ENCODE peak calls at places on chromosomes 13 and 19, in eight cellular contexts. One of them, this sample, is unnamed.

GRCh38 chr13:47901451-47901850 is 99.6 kb downstream of the SUCLA2 start:
- DNase-seq in breast epithelium: no peak
- DNase-seq in BE2C: no peak
- DNase-seq in lower leg skin: no peak
- DNase-seq in mammary epithelial cell: no peak
- DNase-seq in RWPE1: no peak
- DNase-seq in HFFc6: no peak
- DNase-seq in CD8-positive, alpha-beta T cell: no peak
- DNase-seq in this sample: no peak

GRCh38 chr13:113448545-113448884 is 4.8 kb downstream of the ADPRHL1 start:
- DNase-seq in breast epithelium: no peak
- DNase-seq in BE2C: no peak
- DNase-seq in lower leg skin: no peak
- DNase-seq in mammary epithelial cell: no peak
- DNase-seq in RWPE1: no peak
- DNase-seq in HFFc6: no peak
- DNase-seq in CD8-positive, alpha-beta T cell: no peak
- DNase-seq in this sample: no peak

GRCh38 chr19:7533925-7534480 is 1.5 kb upstream of the PNPLA6 start:
- DNase-seq in breast epithelium: peak; percentile 81
- DNase-seq in BE2C: peak; percentile 85
- DNase-seq in lower leg skin: peak; percentile 84
- DNase-seq in mammary epithelial cell: peak; percentile 79
- DNase-seq in RWPE1: peak; percentile 76
- DNase-seq in HFFc6: peak; percentile 75
- DNase-seq in CD8-positive, alpha-beta T cell: peak; percentile 82
- DNase-seq in this sample: peak; percentile 72

GRCh38 chr19:33146209-33146608 is 14.3 kb downstream of the WDR88 start:
- DNase-seq in breast epithelium: no peak
- DNase-seq in BE2C: no peak
- DNase-seq in lower leg skin: no peak
- DNase-seq in mammary epithelial cell: no peak
- DNase-seq in RWPE1: no peak
- DNase-seq in HFFc6: no peak
- DNase-seq in CD8-positive, alpha-beta T cell: no peak
- DNase-seq in this sample: no peak

GRCh38 chr13:69959041-69959440 is 148.6 kb upstream of the ATXN8OS start:
- DNase-seq in breast epithelium: no peak
- DNase-seq in BE2C: no peak
- DNase-seq in lower leg skin: no peak
- DNase-seq in mammary epithelial cell: no peak
- DNase-seq in RWPE1: no peak
- DNase-seq in HFFc6: no peak
- DNase-seq in CD8-positive, alpha-beta T cell: no peak
- DNase-seq in this sample: no peak

GRCh38 chr19:35211545-35212230 is 16.9 kb downstream of the FAM187B start:
- DNase-seq in breast epithelium: peak; percentile 58
- DNase-seq in BE2C: no peak
- DNase-seq in lower leg skin: peak; percentile 62
- DNase-seq in mammary epithelial cell: no peak
- DNase-seq in RWPE1: no peak
- DNase-seq in HFFc6: no peak
- DNase-seq in CD8-positive, alpha-beta T cell: peak; percentile 78
- DNase-seq in this sample: no peak

GRCh38 chr13:19601749-19602725 is 31.4 kb upstream of the MPHOSPH8 start:
- DNase-seq in breast epithelium: no peak
- DNase-seq in BE2C: peak; percentile 82
- DNase-seq in lower leg skin: no peak
- DNase-seq in mammary epithelial cell: peak; percentile 48
- DNase-seq in RWPE1: peak; percentile 42
- DNase-seq in HFFc6: no peak
- DNase-seq in CD8-positive, alpha-beta T cell: no peak
- DNase-seq in this sample: peak; percentile 65

GRCh38 chr19:28394705-28395104 is 818.2 kb downstream of the UQCRFS1 start:
- DNase-seq in breast epithelium: no peak
- DNase-seq in BE2C: no peak
- DNase-seq in lower leg skin: no peak
- DNase-seq in mammary epithelial cell: no peak
- DNase-seq in RWPE1: no peak
- DNase-seq in HFFc6: no peak
- DNase-seq in CD8-positive, alpha-beta T cell: no peak
- DNase-seq in this sample: no peak

GRCh38 chr19:32673573-32673972 is 1.4 kb downstream of the ANKRD27 start:
- DNase-seq in breast epithelium: no peak
- DNase-seq in BE2C: no peak
- DNase-seq in lower leg skin: no peak
- DNase-seq in mammary epithelial cell: no peak
- DNase-seq in RWPE1: no peak
- DNase-seq in HFFc6: no peak
- DNase-seq in CD8-positive, alpha-beta T cell: no peak
- DNase-seq in this sample: no peak

GRCh38 chr13:67464154-67464553 is 234.0 kb upstream of the PCDH9 start:
- DNase-seq in breast epithelium: no peak
- DNase-seq in BE2C: no peak
- DNase-seq in lower leg skin: no peak
- DNase-seq in mammary epithelial cell: no peak
- DNase-seq in RWPE1: no peak
- DNase-seq in HFFc6: no peak
- DNase-seq in CD8-positive, alpha-beta T cell: no peak
- DNase-seq in this sample: no peak

GRCh38 chr13:67466569-67466968 is 236.4 kb upstream of the PCDH9 start:
- DNase-seq in breast epithelium: no peak
- DNase-seq in BE2C: no peak
- DNase-seq in lower leg skin: no peak
- DNase-seq in mammary epithelial cell: no peak
- DNase-seq in RWPE1: no peak
- DNase-seq in HFFc6: no peak
- DNase-seq in CD8-positive, alpha-beta T cell: no peak
- DNase-seq in this sample: no peak

GRCh38 chr13:67462098-67462497 is 232.0 kb upstream of the PCDH9 start:
- DNase-seq in breast epithelium: no peak
- DNase-seq in BE2C: no peak
- DNase-seq in lower leg skin: no peak
- DNase-seq in mammary epithelial cell: no peak
- DNase-seq in RWPE1: no peak
- DNase-seq in HFFc6: no peak
- DNase-seq in CD8-positive, alpha-beta T cell: no peak
- DNase-seq in this sample: no peak
- TF ChIP-seq CTCF in breast epithelium: no peak
- TF ChIP-seq CTCF in BE2C: no peak
- TF ChIP-seq CTCF in lower leg skin: no peak
- TF ChIP-seq CTCF in mammary epithelial cell: no peak
- TF ChIP-seq CTCF in RWPE1: no peak
- TF ChIP-seq CTCF in HFFc6: no peak
- TF ChIP-seq CTCF in CD8-positive, alpha-beta T cell: no peak
- TF ChIP-seq CTCF in this sample: no peak

GRCh38 chr13:101457176-101457575 is 4.7 kb downstream of the ITGBL1 start:
- DNase-seq in breast epithelium: no peak
- DNase-seq in BE2C: no peak
- DNase-seq in lower leg skin: no peak
- DNase-seq in mammary epithelial cell: no peak
- DNase-seq in RWPE1: no peak
- DNase-seq in HFFc6: no peak
- DNase-seq in CD8-positive, alpha-beta T cell: no peak
- DNase-seq in this sample: no peak
- TF ChIP-seq CTCF in breast epithelium: no peak
- TF ChIP-seq CTCF in BE2C: no peak
- TF ChIP-seq CTCF in lower leg skin: no peak
- TF ChIP-seq CTCF in mammary epithelial cell: no peak
- TF ChIP-seq CTCF in RWPE1: no peak
- TF ChIP-seq CTCF in HFFc6: no peak
- TF ChIP-seq CTCF in CD8-positive, alpha-beta T cell: no peak
- TF ChIP-seq CTCF in this sample: no peak

GRCh38 chr19:17058236-17058635 is 17.0 kb downstream of the HAUS8 start:
- DNase-seq in breast epithelium: no peak
- DNase-seq in BE2C: no peak
- DNase-seq in lower leg skin: no peak
- DNase-seq in mammary epithelial cell: peak; percentile 39
- DNase-seq in RWPE1: no peak
- DNase-seq in HFFc6: no peak
- DNase-seq in CD8-positive, alpha-beta T cell: no peak
- DNase-seq in this sample: no peak

GRCh38 chr19:17069249-17069648 is 6.0 kb downstream of the HAUS8 start:
- DNase-seq in breast epithelium: no peak
- DNase-seq in BE2C: no peak
- DNase-seq in lower leg skin: no peak
- DNase-seq in mammary epithelial cell: no peak
- DNase-seq in RWPE1: no peak
- DNase-seq in HFFc6: no peak
- DNase-seq in CD8-positive, alpha-beta T cell: no peak
- DNase-seq in this sample: no peak

GRCh38 chr19:17061205-17061604 is 14.0 kb downstream of the HAUS8 start:
- DNase-seq in breast epithelium: no peak
- DNase-seq in BE2C: no peak
- DNase-seq in lower leg skin: no peak
- DNase-seq in mammary epithelial cell: no peak
- DNase-seq in RWPE1: no peak
- DNase-seq in HFFc6: no peak
- DNase-seq in CD8-positive, alpha-beta T cell: no peak
- DNase-seq in this sample: no peak

GRCh38 chr19:17061691-17062090 is 13.6 kb downstream of the HAUS8 start:
- DNase-seq in breast epithelium: no peak
- DNase-seq in BE2C: no peak
- DNase-seq in lower leg skin: no peak
- DNase-seq in mammary epithelial cell: no peak
- DNase-seq in RWPE1: no peak
- DNase-seq in HFFc6: no peak
- DNase-seq in CD8-positive, alpha-beta T cell: no peak
- DNase-seq in this sample: no peak

DNA sequence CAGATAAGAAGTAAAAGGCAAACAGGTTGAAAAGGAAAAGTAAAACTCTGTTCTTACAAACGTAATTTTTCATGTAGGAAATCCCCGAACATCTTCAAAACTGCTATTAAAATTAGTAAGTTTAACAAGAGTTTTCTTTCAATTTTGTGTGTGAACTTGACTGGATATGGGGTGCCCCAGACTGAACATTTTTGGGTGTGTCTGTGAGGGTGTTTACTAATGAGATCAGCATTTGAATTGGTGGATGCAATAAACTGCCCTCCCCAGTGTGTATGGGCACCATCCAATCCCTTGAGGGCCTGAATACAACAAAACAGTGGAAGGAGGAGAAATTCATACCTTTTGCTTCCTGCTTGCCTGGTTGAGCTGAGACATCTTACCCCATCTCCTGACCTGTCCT is 11.8 kb downstream of the HAUS8 start:
- DNase-seq in breast epithelium: no peak
- DNase-seq in BE2C: no peak
- DNase-seq in lower leg skin: no peak
- DNase-seq in mammary epithelial cell: no peak
- DNase-seq in RWPE1: no peak
- DNase-seq in HFFc6: no peak
- DNase-seq in CD8-positive, alpha-beta T cell: no peak
- DNase-seq in this sample: no peak
- TF ChIP-seq CTCF in breast epithelium: no peak
- TF ChIP-seq CTCF in BE2C: no peak
- TF ChIP-seq CTCF in lower leg skin: no peak
- TF ChIP-seq CTCF in mammary epithelial cell: no peak
- TF ChIP-seq CTCF in RWPE1: no peak
- TF ChIP-seq CTCF in HFFc6: no peak
- TF ChIP-seq CTCF in CD8-positive, alpha-beta T cell: no peak
- TF ChIP-seq CTCF in this sample: no peak

GRCh38 chr19:44985445-44985844 is 15.8 kb upstream of the RELB start:
- DNase-seq in breast epithelium: no peak
- DNase-seq in BE2C: no peak
- DNase-seq in lower leg skin: no peak
- DNase-seq in mammary epithelial cell: no peak
- DNase-seq in RWPE1: no peak
- DNase-seq in HFFc6: no peak
- DNase-seq in CD8-positive, alpha-beta T cell: no peak
- DNase-seq in this sample: no peak
- TF ChIP-seq CTCF in breast epithelium: no peak
- TF ChIP-seq CTCF in BE2C: no peak
- TF ChIP-seq CTCF in lower leg skin: no peak
- TF ChIP-seq CTCF in mammary epithelial cell: no peak
- TF ChIP-seq CTCF in RWPE1: no peak
- TF ChIP-seq CTCF in HFFc6: no peak
- TF ChIP-seq CTCF in CD8-positive, alpha-beta T cell: no peak
- TF ChIP-seq CTCF in this sample: no peak